ENCODE peak calls at places on chromosomes 16 and 17, in nine cellular contexts. One of them, this sample, is unnamed.
A peak's percentile ranks its signal among the peaks of the same experiment; 100 is the strongest.

GRCh38 chr17:62676952-62677596 is 49.6 kb downstream of the MRC2 start:
- DNase-seq in PC-3: no peak
- DNase-seq in left ventricle myocardium inferior: no peak
- DNase-seq in body of pancreas: no peak
- DNase-seq in heart left ventricle: no peak
- DNase-seq in RWPE1: no peak
- DNase-seq in HCT116: no peak
- DNase-seq in dorsolateral prefrontal cortex: no peak
- DNase-seq in cardiac muscle cell: no peak
- DNase-seq in this sample: no peak

GRCh38 chr17:67260051-67260987 is 15.3 kb upstream of the HELZ start:
- DNase-seq in RWPE1: no peak
- DNase-seq in left ventricle myocardium inferior: no peak
- DNase-seq in PC-3: peak; percentile 47
- DNase-seq in heart left ventricle: peak; percentile 29
- DNase-seq in HCT116: no peak
- DNase-seq in body of pancreas: peak; percentile 67
- DNase-seq in cardiac muscle cell: peak; percentile 95
- DNase-seq in dorsolateral prefrontal cortex: no peak
- DNase-seq in this sample: peak; percentile 52

GRCh38 chr16:15946257-15947044 is 3.0 kb upstream of the ABCC1 start:
- DNase-seq in RWPE1: peak; percentile 77
- DNase-seq in HCT116: no peak
- DNase-seq in body of pancreas: no peak
- DNase-seq in PC-3: peak; percentile 85
- DNase-seq in left ventricle myocardium inferior: no peak
- DNase-seq in cardiac muscle cell: peak; percentile 73
- DNase-seq in heart left ventricle: no peak
- DNase-seq in dorsolateral prefrontal cortex: no peak
- DNase-seq in this sample: no peak

GRCh38 chr16:90046971-90047713 is 27.9 kb upstream of the DBNDD1 start:
- DNase-seq in left ventricle myocardium inferior: peak; percentile 65
- DNase-seq in dorsolateral prefrontal cortex: no peak
- DNase-seq in cardiac muscle cell: peak; percentile 86
- DNase-seq in body of pancreas: peak; percentile 81
- DNase-seq in PC-3: no peak
- DNase-seq in HCT116: no peak
- DNase-seq in heart left ventricle: peak; percentile 49
- DNase-seq in RWPE1: no peak
- DNase-seq in this sample: no peak

GRCh38 chr16:7303677-7304200 is 28.9 kb upstream of the RBFOX1 start:
- DNase-seq in dorsolateral prefrontal cortex: no peak
- DNase-seq in left ventricle myocardium inferior: no peak
- DNase-seq in heart left ventricle: no peak
- DNase-seq in RWPE1: no peak
- DNase-seq in body of pancreas: no peak
- DNase-seq in PC-3: no peak
- DNase-seq in HCT116: no peak
- DNase-seq in cardiac muscle cell: no peak
- DNase-seq in this sample: no peak

GRCh38 chr17:42901535-42902229 is 1.1 kb downstream of the G6PC1 start:
- DNase-seq in HCT116: no peak
- DNase-seq in RWPE1: no peak
- DNase-seq in body of pancreas: peak; percentile 82
- DNase-seq in left ventricle myocardium inferior: no peak
- DNase-seq in dorsolateral prefrontal cortex: no peak
- DNase-seq in cardiac muscle cell: no peak
- DNase-seq in PC-3: no peak
- DNase-seq in heart left ventricle: no peak
- DNase-seq in this sample: no peak

GRCh38 chr17:82458885-82459424 is 414 bp downstream of the NARF start:
- DNase-seq in heart left ventricle: no peak
- DNase-seq in dorsolateral prefrontal cortex: no peak
- DNase-seq in RWPE1: peak; percentile 8
- DNase-seq in body of pancreas: peak; percentile 36
- DNase-seq in PC-3: peak; percentile 6
- DNase-seq in cardiac muscle cell: peak; percentile 31
- DNase-seq in left ventricle myocardium inferior: no peak
- DNase-seq in HCT116: no peak
- DNase-seq in this sample: peak; percentile 36

GRCh38 chr17:72838068-72838467 is 254.4 kb downstream of the SLC39A11 start:
- DNase-seq in heart left ventricle: no peak
- DNase-seq in left ventricle myocardium inferior: no peak
- DNase-seq in RWPE1: no peak
- DNase-seq in PC-3: no peak
- DNase-seq in HCT116: no peak
- DNase-seq in body of pancreas: no peak
- DNase-seq in cardiac muscle cell: no peak
- DNase-seq in dorsolateral prefrontal cortex: no peak
- DNase-seq in this sample: no peak

GRCh38 chr17:1561420-1562177 is 993 bp downstream of the PITPNA start:
- DNase-seq in RWPE1: peak; percentile 44
- DNase-seq in PC-3: peak; percentile 6
- DNase-seq in body of pancreas: peak; percentile 32
- DNase-seq in heart left ventricle: no peak
- DNase-seq in HCT116: no peak
- DNase-seq in dorsolateral prefrontal cortex: no peak
- DNase-seq in cardiac muscle cell: peak; percentile 29
- DNase-seq in left ventricle myocardium inferior: no peak
- DNase-seq in this sample: peak; percentile 36

GRCh38 chr17:82965371-82965770 is 114.0 kb upstream of the METRNL start:
- DNase-seq in heart left ventricle: no peak
- DNase-seq in body of pancreas: no peak
- DNase-seq in RWPE1: no peak
- DNase-seq in dorsolateral prefrontal cortex: no peak
- DNase-seq in cardiac muscle cell: no peak
- DNase-seq in PC-3: no peak
- DNase-seq in HCT116: no peak
- DNase-seq in left ventricle myocardium inferior: no peak
- DNase-seq in this sample: peak; percentile 9

GRCh38 chr16:82317411-82318168 is 147.6 kb upstream of the MPHOSPH6 start:
- DNase-seq in HCT116: no peak
- DNase-seq in left ventricle myocardium inferior: no peak
- DNase-seq in PC-3: no peak
- DNase-seq in body of pancreas: peak; percentile 28
- DNase-seq in cardiac muscle cell: no peak
- DNase-seq in heart left ventricle: peak; percentile 22
- DNase-seq in RWPE1: no peak
- DNase-seq in dorsolateral prefrontal cortex: no peak
- DNase-seq in this sample: no peak

GRCh38 chr16:64627781-64628180 is 494.1 kb downstream of the CDH11 start:
- DNase-seq in left ventricle myocardium inferior: peak; percentile 65
- DNase-seq in cardiac muscle cell: no peak
- DNase-seq in body of pancreas: no peak
- DNase-seq in dorsolateral prefrontal cortex: peak; percentile 50
- DNase-seq in heart left ventricle: peak; percentile 68
- DNase-seq in PC-3: no peak
- DNase-seq in RWPE1: no peak
- DNase-seq in HCT116: no peak
- DNase-seq in this sample: no peak

GRCh38 chr17:31251075-31251474 is 46.0 kb downstream of the OMG start:
- DNase-seq in dorsolateral prefrontal cortex: no peak
- DNase-seq in RWPE1: no peak
- DNase-seq in HCT116: no peak
- DNase-seq in heart left ventricle: no peak
- DNase-seq in cardiac muscle cell: peak; percentile 27
- DNase-seq in PC-3: no peak
- DNase-seq in left ventricle myocardium inferior: no peak
- DNase-seq in body of pancreas: no peak
- DNase-seq in this sample: no peak

GRCh38 chr17:80513892-80514291 is 30.7 kb upstream of the RPTOR start:
- DNase-seq in dorsolateral prefrontal cortex: no peak
- DNase-seq in cardiac muscle cell: peak; percentile 40
- DNase-seq in PC-3: no peak
- DNase-seq in left ventricle myocardium inferior: no peak
- DNase-seq in heart left ventricle: no peak
- DNase-seq in RWPE1: no peak
- DNase-seq in body of pancreas: no peak
- DNase-seq in HCT116: no peak
- DNase-seq in this sample: no peak

GRCh38 chr16:12132850-12133249 is 156.3 kb downstream of the SNX29 start:
- DNase-seq in RWPE1: no peak
- DNase-seq in dorsolateral prefrontal cortex: no peak
- DNase-seq in PC-3: no peak
- DNase-seq in left ventricle myocardium inferior: no peak
- DNase-seq in cardiac muscle cell: no peak
- DNase-seq in heart left ventricle: no peak
- DNase-seq in HCT116: no peak
- DNase-seq in body of pancreas: no peak
- DNase-seq in this sample: no peak

GRCh38 chr17:57708401-57708800 is 36.7 kb downstream of the CCDC182 start:
- DNase-seq in PC-3: no peak
- DNase-seq in body of pancreas: no peak
- DNase-seq in heart left ventricle: no peak
- DNase-seq in dorsolateral prefrontal cortex: no peak
- DNase-seq in left ventricle myocardium inferior: no peak
- DNase-seq in cardiac muscle cell: peak; percentile 24
- DNase-seq in RWPE1: no peak
- DNase-seq in HCT116: no peak
- DNase-seq in this sample: no peak
- TF ChIP-seq CTCF in PC-3: no peak
- TF ChIP-seq CTCF in body of pancreas: no peak
- TF ChIP-seq CTCF in heart left ventricle: no peak
- TF ChIP-seq CTCF in dorsolateral prefrontal cortex: no peak
- TF ChIP-seq CTCF in left ventricle myocardium inferior: peak; percentile 16
- TF ChIP-seq CTCF in cardiac muscle cell: no peak
- TF ChIP-seq CTCF in RWPE1: no peak
- TF ChIP-seq CTCF in HCT116: no peak
- TF ChIP-seq CTCF in this sample: no peak

GRCh38 chr16:48930951-48931553 is 321.1 kb upstream of the N4BP1 start:
- DNase-seq in dorsolateral prefrontal cortex: no peak
- DNase-seq in body of pancreas: no peak
- DNase-seq in heart left ventricle: no peak
- DNase-seq in left ventricle myocardium inferior: no peak
- DNase-seq in HCT116: no peak
- DNase-seq in RWPE1: no peak
- DNase-seq in cardiac muscle cell: no peak
- DNase-seq in PC-3: no peak
- DNase-seq in this sample: no peak

GRCh38 chr16:48936811-48937210 is 326.8 kb upstream of the N4BP1 start:
- DNase-seq in heart left ventricle: no peak
- DNase-seq in left ventricle myocardium inferior: no peak
- DNase-seq in RWPE1: no peak
- DNase-seq in body of pancreas: no peak
- DNase-seq in HCT116: no peak
- DNase-seq in cardiac muscle cell: no peak
- DNase-seq in dorsolateral prefrontal cortex: no peak
- DNase-seq in PC-3: no peak
- DNase-seq in this sample: no peak

GRCh38 chr16:48932216-48932855 is 322.4 kb upstream of the N4BP1 start:
- DNase-seq in dorsolateral prefrontal cortex: no peak
- DNase-seq in PC-3: no peak
- DNase-seq in left ventricle myocardium inferior: no peak
- DNase-seq in HCT116: no peak
- DNase-seq in body of pancreas: no peak
- DNase-seq in cardiac muscle cell: no peak
- DNase-seq in heart left ventricle: no peak
- DNase-seq in RWPE1: no peak
- DNase-seq in this sample: no peak
- H3K27ac ChIP-seq in dorsolateral prefrontal cortex: no peak overlapping the region
- H3K27ac ChIP-seq in PC-3: no peak overlapping the region
- H3K27ac ChIP-seq in left ventricle myocardium inferior: no peak overlapping the region
- H3K27ac ChIP-seq in HCT116: no peak overlapping the region
- H3K27ac ChIP-seq in body of pancreas: no peak overlapping the region
- H3K27ac ChIP-seq in cardiac muscle cell: no peak overlapping the region
- H3K27ac ChIP-seq in heart left ventricle: no peak overlapping the region
- H3K27ac ChIP-seq in RWPE1: no peak overlapping the region
- H3K27ac ChIP-seq in this sample: no peak overlapping the region

DNA sequence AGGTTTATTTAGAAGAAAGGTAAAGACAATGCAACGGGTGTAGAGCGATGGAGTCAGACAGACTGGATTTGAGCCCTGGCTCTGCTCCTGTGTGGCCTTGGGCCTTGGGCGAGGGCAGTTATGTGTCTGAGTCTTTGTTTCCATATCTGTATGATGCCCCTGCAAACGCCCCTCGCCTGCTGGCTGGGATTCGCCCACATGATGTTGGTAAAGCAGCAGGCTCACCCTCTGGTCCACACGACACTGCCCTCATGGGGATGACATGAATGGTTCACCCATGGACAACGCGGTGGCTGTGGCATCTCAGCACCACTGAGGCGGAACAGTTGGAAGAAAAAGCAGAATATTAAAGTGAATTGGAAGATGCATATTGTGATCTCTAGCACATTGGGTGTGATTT is 60.3 kb downstream of the FOXL1 start:
- DNase-seq in RWPE1: no peak
- DNase-seq in left ventricle myocardium inferior: no peak
- DNase-seq in cardiac muscle cell: no peak
- DNase-seq in body of pancreas: no peak
- DNase-seq in heart left ventricle: no peak
- DNase-seq in PC-3: no peak
- DNase-seq in dorsolateral prefrontal cortex: no peak
- DNase-seq in HCT116: no peak
- DNase-seq in this sample: no peak
- TF ChIP-seq CTCF in RWPE1: no peak
- TF ChIP-seq CTCF in left ventricle myocardium inferior: no peak
- TF ChIP-seq CTCF in cardiac muscle cell: no peak
- TF ChIP-seq CTCF in body of pancreas: no peak
- TF ChIP-seq CTCF in heart left ventricle: no peak
- TF ChIP-seq CTCF in PC-3: no peak
- TF ChIP-seq CTCF in dorsolateral prefrontal cortex: no peak
- TF ChIP-seq CTCF in HCT116: no peak
- TF ChIP-seq CTCF in this sample: no peak

GRCh38 chr16:84922351-84923135 is 88.8 kb downstream of the ZDHHC7 start:
- DNase-seq in left ventricle myocardium inferior: peak; percentile 90
- DNase-seq in HCT116: no peak
- DNase-seq in body of pancreas: peak; percentile 49
- DNase-seq in cardiac muscle cell: peak; percentile 65
- DNase-seq in PC-3: no peak
- DNase-seq in RWPE1: no peak
- DNase-seq in dorsolateral prefrontal cortex: peak; percentile 63
- DNase-seq in heart left ventricle: peak; percentile 86
- DNase-seq in this sample: peak; percentile 49
- H3K27ac ChIP-seq in left ventricle myocardium inferior: peak overlapping the region; percentile 93
- H3K27ac ChIP-seq in HCT116: no peak overlapping the region
- H3K27ac ChIP-seq in body of pancreas: no peak overlapping the region
- H3K27ac ChIP-seq in cardiac muscle cell: peak overlapping the region; percentile 73
- H3K27ac ChIP-seq in PC-3: no peak overlapping the region
- H3K27ac ChIP-seq in RWPE1: no peak overlapping the region
- H3K27ac ChIP-seq in dorsolateral prefrontal cortex: peak overlapping the region; percentile 72
- H3K27ac ChIP-seq in heart left ventricle: peak overlapping the region; percentile 75
- H3K27ac ChIP-seq in this sample: peak overlapping the region; percentile 47

GRCh38 chr17:6831662-6832263 is at the start of gene TEKT1:
- DNase-seq in cardiac muscle cell: peak; percentile 89
- DNase-seq in body of pancreas: peak; percentile 90
- DNase-seq in PC-3: peak; percentile 73
- DNase-seq in heart left ventricle: peak; percentile 69
- DNase-seq in RWPE1: peak; percentile 76
- DNase-seq in dorsolateral prefrontal cortex: peak; percentile 82
- DNase-seq in HCT116: no peak
- DNase-seq in left ventricle myocardium inferior: peak; percentile 64
- DNase-seq in this sample: peak; percentile 55
- TF ChIP-seq CTCF in cardiac muscle cell: no peak
- TF ChIP-seq CTCF in body of pancreas: no peak
- TF ChIP-seq CTCF in PC-3: no peak
- TF ChIP-seq CTCF in heart left ventricle: no peak
- TF ChIP-seq CTCF in RWPE1: no peak
- TF ChIP-seq CTCF in dorsolateral prefrontal cortex: no peak
- TF ChIP-seq CTCF in HCT116: no peak
- TF ChIP-seq CTCF in left ventricle myocardium inferior: no peak
- TF ChIP-seq CTCF in this sample: no peak

This sample was measured in colonic mucosa.